ENCODE peak calls at places on chromosome 10, in ten cellular contexts. T, C, G, S, E, Q, L, N, A and I are unnamed samples.
A peak's percentile ranks its signal among the peaks of the same experiment; 100 is the strongest.

GRCh38 chr10:10780746-10781145 is 236.9 kb upstream of the CELF2 start:
- DNase-seq in A (no peak), E (no peak), L (no peak), Q (no peak), S (no peak), C (no peak), N (no peak), T (peak; percentile 64), G (no peak), I (no peak)

GRCh38 chr10:26765549-26765948 is 68.0 kb downstream of the PDSS1 start:
- DNase-seq in C (no peak), G (no peak), A (no peak), T (peak; percentile 10), S (no peak), N (no peak), L (no peak), E (no peak), Q (no peak), I (no peak)

GRCh38 chr10:98357208-98357836 is 57.7 kb downstream of the PYROXD2 start:
- DNase-seq in S (no peak), A (no peak), Q (no peak), G (no peak), N (no peak), T (peak; percentile 90), L (no peak), C (no peak), E (no peak), I (no peak)

GRCh38 chr10:69242844-69243212 is 22.7 kb downstream of the HKDC1 start:
- DNase-seq in C (no peak), A (no peak), E (no peak), S (no peak), G (no peak), Q (no peak), N (no peak), L (no peak), T (no peak), I (no peak)

GRCh38 chr10:93376372-93377296 is 105.5 kb downstream of the MYOF start:
- DNase-seq in S (peak; percentile 65), E (peak; percentile 57), C (peak; percentile 87), L (no peak), T (peak; percentile 90), N (peak; percentile 68), G (no peak), Q (peak; percentile 87), A (peak; percentile 26), I (no peak)

GRCh38 chr10:77530011-77530410 is 107.6 kb downstream of the KCNMA1 start:
- DNase-seq in S (no peak), E (no peak), G (no peak), T (no peak), L (no peak), Q (no peak), C (no peak), N (no peak), A (no peak), I (no peak)

GRCh38 chr10:93917064-93917391 is 23.2 kb downstream of the SLC35G1 start:
- DNase-seq in N (no peak), T (no peak), G (no peak), L (no peak), S (no peak), C (peak; percentile 35), A (peak; percentile 34), Q (no peak), E (no peak), I (no peak)

GRCh38 chr10:86461963-86462804 is 59.4 kb downstream of the WAPL start:
- DNase-seq in N (peak; percentile 16), L (no peak), E (no peak), T (no peak), Q (no peak), G (no peak), S (no peak), C (peak; percentile 5), A (no peak), I (no peak)

GRCh38 chr10:53453196-53453595 is 680.6 kb upstream of the MBL2 start:
- DNase-seq in T (no peak), A (no peak), L (no peak), S (no peak), N (peak; percentile 43), C (peak; percentile 84), E (no peak), G (no peak), Q (no peak), I (no peak)

GRCh38 chr10:89426230-89426868 is 12.0 kb downstream of the IFIT5 start:
- DNase-seq in C (peak; percentile 67), Q (no peak), T (peak; percentile 75), G (no peak), N (peak; percentile 37), L (no peak), E (peak; percentile 43), A (no peak), S (peak; percentile 62), I (no peak)

GRCh38 chr10:128247576-128247975 is 121.4 kb upstream of the MKI67 start:
- DNase-seq in Q (no peak), A (no peak), E (no peak), T (no peak), S (no peak), C (no peak), L (no peak), N (no peak), G (no peak), I (no peak)

GRCh38 chr10:101741938-101742337 is 34.0 kb downstream of the FGF8 start:
- DNase-seq in E (no peak), G (no peak), C (no peak), A (no peak), S (no peak), T (no peak), N (no peak), L (no peak), Q (no peak), I (no peak)

GRCh38 chr10:5362873-5363272 is 1.9 kb upstream of the UCN3 start:
- DNase-seq in N (no peak), G (no peak), E (no peak), L (no peak), S (no peak), T (no peak), A (no peak), C (no peak), Q (no peak), I (no peak)
- H3K27me3 ChIP-seq in N (no peaks in the 10 kb centered on the region), G (peaks cover 84% of the 10 kb centered on the region), E (no peaks in the 10 kb centered on the region), L (peaks cover 7% of the 10 kb centered on the region), S (no peaks in the 10 kb centered on the region), T (peaks cover 7% of the 10 kb centered on the region), A (no peaks in the 10 kb centered on the region), C (no peaks in the 10 kb centered on the region), Q (peaks cover 40% of the 10 kb centered on the region), I (peaks cover 10% of the 10 kb centered on the region)

DNA sequence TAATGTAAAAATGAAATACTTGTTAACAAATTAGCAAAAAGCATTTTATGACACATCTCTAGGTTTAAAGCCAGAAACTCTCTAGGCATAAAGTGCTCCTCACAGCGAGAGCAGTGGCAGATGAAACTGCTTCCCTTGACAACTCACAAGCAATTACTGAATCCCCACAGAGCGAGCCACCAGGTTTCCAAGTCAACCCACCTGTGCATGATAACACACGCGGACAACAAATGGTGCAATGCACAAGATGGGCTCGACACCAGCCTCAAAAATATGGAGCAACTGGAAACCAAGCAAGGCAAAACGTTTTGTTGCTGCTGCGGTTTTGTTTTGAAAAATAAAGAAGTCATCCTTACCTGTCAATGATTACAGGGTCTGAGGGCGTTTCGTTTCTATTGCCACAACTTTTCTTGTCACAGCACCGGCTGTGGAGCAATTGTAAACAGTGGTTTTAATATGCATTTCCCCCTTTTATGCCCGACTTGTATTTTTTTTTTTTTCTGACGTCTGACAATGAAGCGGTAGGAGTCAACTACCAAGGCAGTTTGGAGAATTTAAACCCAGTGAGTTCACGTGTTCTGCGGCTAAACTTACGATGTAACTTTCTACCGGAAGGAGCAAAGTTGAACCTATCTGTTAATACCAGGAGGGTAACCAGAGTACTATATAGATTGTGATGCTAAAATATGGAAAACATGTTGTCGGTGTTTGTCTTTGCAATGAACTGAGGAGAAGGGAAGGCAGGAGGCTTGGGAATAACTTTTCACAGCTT is 7.0 kb downstream of the EBF3 start:
- DNase-seq in T (no peak), C (peak; percentile 74), Q (no peak), S (no peak), L (no peak), E (no peak), A (no peak), N (peak; percentile 66), G (no peak), I (no peak)
- H3K27me3 ChIP-seq in T (peaks cover 33% of the 10 kb centered on the region), C (peaks cover 27% of the 10 kb centered on the region), Q (peaks cover 74% of the 10 kb centered on the region), S (no peaks in the 10 kb centered on the region), L (peaks cover 90% of the 10 kb centered on the region), E (peaks cover 47% of the 10 kb centered on the region), A (peaks cover 61% of the 10 kb centered on the region), N (peaks cover 75% of the 10 kb centered on the region), G (peaks cover 89% of the 10 kb centered on the region), I (peaks cover 32% of the 10 kb centered on the region)

GRCh38 chr10:8044908-8045727 is 9.4 kb upstream of the GATA3 start:
- DNase-seq in E (no peak), G (no peak), Q (peak; percentile 24), A (no peak), N (peak; percentile 89), T (no peak), S (no peak), L (no peak), C (peak; percentile 91), I (no peak)
- H3K27me3 ChIP-seq in E (peaks cover 94% of the 10 kb centered on the region), G (peaks cover 100% of the 10 kb centered on the region), Q (peaks cover 100% of the 10 kb centered on the region), A (peaks cover 100% of the 10 kb centered on the region), N (peaks cover 100% of the 10 kb centered on the region), T (peaks cover 98% of the 10 kb centered on the region), S (peaks cover 3% of the 10 kb centered on the region), L (peaks cover 100% of the 10 kb centered on the region), C (peaks cover 26% of the 10 kb centered on the region), I (peaks cover 99% of the 10 kb centered on the region)

GRCh38 chr10:124949543-124949942 is 7.6 kb downstream of the ZRANB1 start:
- DNase-seq in S (no peak), L (no peak), C (no peak), Q (no peak), N (no peak), T (peak; percentile 26), E (no peak), A (no peak), G (no peak), I (no peak)

GRCh38 chr10:124942317-124943169 is 620 bp downstream of the ZRANB1 start:
- DNase-seq in N (no peak), L (no peak), S (no peak), G (no peak), Q (no peak), E (no peak), T (no peak), C (no peak), A (no peak), I (no peak)

GRCh38 chr10:124944982-124945381 is 3.1 kb downstream of the ZRANB1 start:
- DNase-seq in T (peak; percentile 52), C (no peak), L (no peak), G (no peak), S (no peak), Q (no peak), N (no peak), A (no peak), E (no peak), I (no peak)

GRCh38 chr10:124943301-124944092 is 1.6 kb downstream of the ZRANB1 start:
- DNase-seq in S (no peak), Q (no peak), C (no peak), G (no peak), T (peak; percentile 95), A (no peak), L (no peak), E (no peak), N (no peak), I (no peak)

DNA sequence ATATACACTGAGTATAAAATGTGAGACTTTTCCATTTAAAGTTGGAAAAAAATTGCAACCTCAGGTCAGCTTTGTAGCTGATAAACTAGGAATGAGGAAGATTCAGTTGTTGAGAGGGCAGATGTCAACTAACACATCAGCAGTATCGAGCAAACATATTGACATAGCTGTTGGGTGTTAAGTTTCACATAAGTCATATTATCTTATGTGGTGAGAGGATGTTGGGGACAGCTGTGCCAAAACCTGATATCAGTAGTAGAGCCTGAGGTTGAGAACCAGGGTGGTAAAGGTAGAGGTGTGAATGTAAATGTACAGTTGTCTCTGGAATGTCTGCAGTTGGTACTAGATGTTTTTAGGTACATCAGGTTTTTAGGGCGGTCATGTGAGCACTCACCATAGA is 5.0 kb downstream of the ZRANB1 start:
- DNase-seq in E (no peak), T (no peak), S (no peak), A (no peak), G (no peak), L (no peak), C (no peak), N (no peak), Q (no peak), I (no peak)
- H3K27me3 ChIP-seq in E (no peaks in the 10 kb centered on the region), T (no peaks in the 10 kb centered on the region), S (no peaks in the 10 kb centered on the region), A (no peaks in the 10 kb centered on the region), G (no peaks in the 10 kb centered on the region), L (no peaks in the 10 kb centered on the region), C (no peaks in the 10 kb centered on the region), N (no peaks in the 10 kb centered on the region), Q (no peaks in the 10 kb centered on the region), I (no peaks in the 10 kb centered on the region)